ENCODE peak calls at places on chromosomes 7 and 10, in four cellular contexts. L is GM12878, O is SK-N-SH, G is H1. P is an unnamed sample.

GRCh38 chr7:15166620-15167019 is 264.1 kb upstream of the DGKB start:
- DNase-seq in L (no peak), O (no peak), G (no peak), P (no peak)

GRCh38 chr7:27172823-27173411 is 1.2 kb downstream of the HOXA10 start:
- DNase-seq in L (no peak), O (peak), G (no peak), P (no peak)

GRCh38 chr10:124542336-124542735 is 80.7 kb downstream of the LHPP start:
- DNase-seq in L (no peak), O (no peak), G (no peak), P (no peak)

GRCh38 chr10:69311309-69311708 is 33.0 kb downstream of the HK1 start:
- DNase-seq in L (no peak), O (no peak), G (no peak), P (peak)

GRCh38 chr10:37474645-37475044 is 349.2 kb downstream of the ANKRD30A start:
- DNase-seq in L (no peak), O (no peak), G (no peak), P (no peak)

GRCh38 chr7:151423226-151423625 is 13.4 kb upstream of the WDR86 start:
- DNase-seq in L (no peak), O (no peak), G (no peak), P (no peak)

GRCh38 chr10:11678074-11678793 is 63.9 kb upstream of the ECHDC3 start:
- DNase-seq in L (peak), O (no peak), G (no peak), P (no peak)

GRCh38 chr10:103786020-103786419 is 69.4 kb downstream of the SH3PXD2A start:
- DNase-seq in L (no peak), O (no peak), G (no peak), P (no peak)

GRCh38 chr10:73937333-73938020 is 26.5 kb downstream of the PLAU start:
- DNase-seq in L (no peak), O (no peak), G (no peak), P (no peak)

GRCh38 chr7:130322615-130323014 is 22.0 kb upstream of the CPA5 start:
- DNase-seq in L (no peak), O (no peak), G (no peak), P (no peak)

GRCh38 chr10:124522903-124523260 is 61.3 kb downstream of the LHPP start:
- DNase-seq in L (no peak), O (no peak), G (no peak), P (no peak)

DNA sequence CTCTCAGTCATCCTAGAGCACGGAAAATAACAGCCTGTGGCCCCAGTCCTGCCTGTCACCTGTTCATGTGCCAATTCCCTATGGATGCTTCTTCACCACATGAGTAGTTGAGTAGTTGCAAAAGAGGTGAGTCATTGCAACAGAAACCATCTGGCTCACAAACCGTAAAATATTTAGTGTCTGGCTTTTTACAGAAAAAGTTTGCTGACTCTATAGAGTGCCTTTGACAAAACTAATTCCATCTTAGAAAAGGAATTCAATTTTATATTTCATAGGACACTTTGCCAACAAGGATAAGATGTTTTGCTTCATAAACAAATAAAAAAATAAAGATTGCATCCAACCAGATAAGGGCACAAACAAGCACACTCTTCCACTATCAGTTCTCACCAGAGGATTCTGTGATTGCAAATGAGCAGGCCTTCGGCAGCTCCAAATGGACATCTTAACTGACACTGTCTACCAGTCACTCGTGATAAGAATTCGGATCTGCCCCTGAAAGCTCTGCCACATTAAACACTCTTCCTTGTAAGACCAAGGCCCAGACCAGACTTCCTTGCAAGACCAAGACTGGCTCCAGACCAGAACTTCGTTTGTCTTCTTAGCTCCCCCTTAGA is 242.7 kb upstream of the SEMA3C start:
- DNase-seq in L (no peak), O (no peak), G (no peak), P (peak)
- TF ChIP-seq RFX5 in L (no peak), O (no peak), G (no peak), P (no peak)

GRCh38 chr10:100520811-100521210 is 1.1 kb upstream of the SEC31B start:
- DNase-seq in L (no peak), O (no peak), G (no peak), P (no peak)
- TF ChIP-seq GABPA in L (no peak), O (no peak), G (no peak), P (no peak)

DNA sequence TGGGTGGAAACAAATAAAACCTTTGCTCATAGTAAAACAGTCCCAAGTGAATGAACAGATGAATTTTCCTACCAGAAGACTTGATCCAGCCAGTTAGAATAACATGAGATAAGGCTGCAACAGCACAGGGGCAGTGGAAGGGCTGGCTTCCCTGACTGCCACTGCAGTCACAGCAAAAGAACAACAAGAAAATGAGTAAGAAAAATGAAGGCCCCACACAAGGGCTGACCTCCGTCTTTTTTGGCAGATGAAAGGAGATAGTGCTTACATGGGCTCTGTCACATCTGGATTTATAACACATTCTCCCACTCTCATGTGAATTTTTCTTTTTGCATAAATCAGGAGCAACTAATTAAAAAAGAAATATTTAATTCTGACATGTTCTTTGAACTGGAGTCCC is 99.7 kb downstream of the NRP1 start:
- DNase-seq in L (no peak), O (peak), G (no peak), P (no peak)
- TF ChIP-seq RFX5 in L (no peak), O (no peak), G (no peak), P (no peak)

DNA sequence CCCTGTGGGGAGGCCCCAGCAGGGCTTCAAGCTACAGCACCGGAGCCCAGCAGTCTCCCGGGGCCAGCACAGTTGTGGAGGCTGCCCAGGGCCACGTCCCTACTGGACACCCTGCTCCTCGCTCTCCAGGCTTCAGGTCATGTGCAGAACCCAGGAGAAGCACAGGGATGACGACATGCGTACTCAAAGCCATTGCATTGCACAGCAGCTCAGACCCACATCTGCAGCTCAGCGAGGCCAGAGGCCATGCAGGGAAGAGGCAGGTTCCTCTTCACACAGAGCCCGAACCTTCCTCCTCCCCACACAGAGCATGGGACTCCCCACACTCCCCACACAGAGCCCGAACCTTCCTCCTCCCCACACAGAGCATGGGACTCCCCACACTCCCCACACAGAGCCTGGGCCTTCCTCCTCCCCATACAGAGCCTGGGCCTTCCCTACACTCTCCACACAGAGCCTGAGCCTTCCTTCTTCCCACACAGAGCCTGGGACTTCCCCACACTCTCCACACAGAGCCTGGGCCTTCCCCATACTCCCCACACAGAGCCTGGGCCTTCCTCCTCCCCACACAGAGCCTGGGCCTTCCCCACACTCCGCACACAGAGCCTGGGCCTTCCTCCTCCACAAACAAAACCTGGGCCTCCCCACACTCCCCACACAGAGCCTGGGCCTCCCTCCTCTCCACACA is 12.3 kb downstream of the CFAP46 start:
- DNase-seq in L (peak), O (no peak), G (no peak), P (no peak)
- TF ChIP-seq GABPA in L (no peak), O (no peak), G (no peak), P (no peak)

GRCh38 chr7:25031007-25031406 is 51.0 kb upstream of the OSBPL3 start:
- DNase-seq in L (peak), O (no peak), G (no peak), P (no peak)

GRCh38 chr7:25034136-25034535 is 54.2 kb upstream of the OSBPL3 start:
- DNase-seq in L (no peak), O (no peak), G (no peak), P (no peak)

GRCh38 chr7:25029075-25029474 is 49.1 kb upstream of the OSBPL3 start:
- DNase-seq in L (no peak), O (no peak), G (no peak), P (no peak)

GRCh38 chr7:25032774-25033743 is 53.1 kb upstream of the OSBPL3 start:
- DNase-seq in L (no peak), O (no peak), G (no peak), P (no peak)

GRCh38 chr7:25031432-25031831 is 51.5 kb upstream of the OSBPL3 start:
- DNase-seq in L (no peak), O (no peak), G (no peak), P (no peak)
- TF ChIP-seq RFX5 in L (no peak), O (no peak), G (no peak), P (no peak)

GRCh38 chr7:131904750-131905327 is 348.4 kb upstream of the PODXL start:
- DNase-seq in L (no peak), O (no peak), G (no peak), P (no peak)
- TF ChIP-seq GABPA in L (no peak), O (no peak), G (no peak), P (no peak)

GRCh38 chr7:2256306-2257045 is 14.4 kb downstream of the NUDT1 start:
- DNase-seq in L (no peak), O (peak), G (no peak), P (no peak)

GRCh38 chr7:2258661-2259365 is 16.8 kb downstream of the NUDT1 start:
- DNase-seq in L (peak), O (peak), G (no peak), P (no peak)

GRCh38 chr7:2257046-2257551 is 15.1 kb downstream of the NUDT1 start:
- DNase-seq in L (no peak), O (peak), G (no peak), P (no peak)

GRCh38 chr7:2259480-2259879 is 17.5 kb downstream of the NUDT1 start:
- DNase-seq in L (no peak), O (no peak), G (no peak), P (no peak)

DNA sequence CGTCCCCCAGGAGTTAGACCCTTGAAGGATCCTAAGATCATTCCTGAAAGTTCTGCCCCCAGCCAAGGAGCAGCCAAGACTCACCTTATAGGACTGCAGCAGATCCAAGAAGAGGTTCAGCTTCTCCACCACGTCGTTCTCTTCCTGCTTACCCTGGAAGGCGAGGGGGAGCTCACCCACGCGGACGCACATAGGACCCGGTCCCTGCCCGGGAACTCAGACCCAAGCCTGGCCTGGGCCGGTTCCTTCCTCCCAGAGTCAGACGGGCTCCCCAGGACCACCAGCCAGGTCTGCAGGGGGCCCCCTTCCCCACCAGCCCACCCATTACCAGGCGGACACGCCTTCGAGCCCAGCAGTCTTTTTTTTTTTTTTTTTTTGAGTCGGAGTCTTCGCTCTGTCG is 15.6 kb downstream of the NUDT1 start:
- DNase-seq in L (no peak), O (peak), G (no peak), P (no peak)
- TF ChIP-seq RFX5 in L (no peak), O (no peak), G (no peak), P (no peak)

P was measured in K562.